ENCODE peak calls at places on chromosomes 7 and 10, in five cellular contexts. Q is PC-3; O is activated CD4-positive, alpha-beta T cell treated with anti-CD3 and anti-CD28 coated beads for 4 hours; H is T-helper 1 cell; X is bronchial epithelial cell. V is an unnamed sample.

GRCh38 chr7:93196331-93196730 is 29.9 kb downstream of the HEPACAM2 start:
- DNase-seq in Q (no peak), O (no peak), H (no peak), X (no peak), V (no peak)

GRCh38 chr7:22114440-22114981 is 168.8 kb upstream of the CDCA7L start:
- DNase-seq in O (no peak), X (no peak), Q (no peak), H (no peak), V (no peak)

GRCh38 chr7:111091623-111092370 is 870 bp downstream of the LRRN3 start:
- DNase-seq in X (no peak), Q (no peak), O (no peak), H (no peak), V (no peak)

GRCh38 chr7:4700577-4701235 is 18.6 kb downstream of the FOXK1 start:
- DNase-seq in X (peak; percentile 83), H (no peak), O (no peak), Q (no peak), V (peak; percentile 43)

GRCh38 chr10:1526427-1527055 is 210.8 kb downstream of the ADARB2 start:
- DNase-seq in Q (no peak), H (no peak), X (no peak), O (no peak), V (no peak)

GRCh38 chr10:97701438-97702064 is 12.0 kb upstream of the MARVELD1 start:
- DNase-seq in Q (peak; percentile 76), O (peak; percentile 48), X (peak; percentile 72), H (peak; percentile 27), V (peak; percentile 92)

GRCh38 chr7:133423618-133424017 is 170.7 kb downstream of the EXOC4 start:
- DNase-seq in X (no peak), H (no peak), Q (no peak), O (no peak), V (no peak)

GRCh38 chr10:58754419-58755180 is 241.9 kb downstream of the BICC1 start:
- DNase-seq in H (no peak), X (no peak), Q (no peak), O (no peak), V (no peak)